ENCODE peak calls at places on chromosomes 5 and 9, in seven cellular contexts. Y is SK-N-SH, Q is HCT116, C is H1, S is HepG2, N is GM12878, K is K562. T is an unnamed sample.

GRCh38 chr5:137195483-137195882 is 303.6 kb downstream of the SPOCK1 start:
- DNase-seq in Y (no peak), K (no peak), Q (no peak), S (no peak), N (no peak), C (no peak), T (no peak)

GRCh38 chr9:131717719-131718460 is 22.0 kb downstream of the RAPGEF1 start:
- DNase-seq in C (no peak), K (no peak), S (no peak), N (no peak), Y (no peak), Q (no peak), T (no peak)

GRCh38 chr5:9543266-9543925 is 2.5 kb downstream of the SEMA5A start:
- DNase-seq in Y (no peak), C (no peak), K (no peak), N (no peak), Q (no peak), S (no peak), T (no peak)

GRCh38 chr5:87115839-87116364 is 151.8 kb upstream of the RASA1 start:
- DNase-seq in N (no peak), Y (no peak), Q (no peak), S (no peak), K (peak), C (no peak), T (no peak)

GRCh38 chr5:56658972-56659371 is 156.4 kb upstream of the MAP3K1 start:
- DNase-seq in C (no peak), Q (no peak), S (no peak), K (no peak), N (no peak), Y (no peak), T (no peak)

GRCh38 chr5:59317023-59317771 is 576.3 kb downstream of the PDE4D start:
- DNase-seq in S (no peak), N (no peak), Y (peak), C (no peak), Q (no peak), K (no peak), T (peak)

GRCh38 chr5:39518516-39518915 is 93.7 kb upstream of the DAB2 start:
- DNase-seq in Q (no peak), N (no peak), Y (no peak), C (no peak), S (no peak), K (no peak), T (no peak)

GRCh38 chr9:129338701-129339445 is 160.8 kb upstream of the IER5L start:
- DNase-seq in N (no peak), C (no peak), Y (no peak), S (no peak), K (no peak), Q (no peak), T (no peak)

GRCh38 chr5:65803699-65804426 is 81.9 kb downstream of the NLN start:
- DNase-seq in S (no peak), K (no peak), N (no peak), Y (no peak), Q (no peak), C (no peak), T (no peak)

GRCh38 chr5:144028058-144028457 is 142.4 kb downstream of the YIPF5 start:
- DNase-seq in S (no peak), N (no peak), C (no peak), Q (no peak), K (no peak), Y (no peak), T (no peak)

GRCh38 chr9:86126998-86127972 is 27.9 kb upstream of the GOLM1 start:
- DNase-seq in K (peak), S (peak), C (peak), Q (peak), N (no peak), Y (peak), T (peak)

GRCh38 chr5:40909233-40909632 is at the start of gene C7:
- DNase-seq in Q (no peak), K (no peak), S (peak), C (no peak), Y (peak), N (no peak), T (no peak)

GRCh38 chr9:91199739-91200497 is 161.8 kb downstream of the AUH start:
- DNase-seq in Y (no peak), S (no peak), K (no peak), Q (no peak), N (no peak), C (no peak), T (no peak)

GRCh38 chr5:172487671-172488070 is 33.3 kb upstream of the SH3PXD2B start:
- DNase-seq in N (no peak), S (no peak), C (no peak), Q (no peak), Y (no peak), K (no peak), T (no peak)

DNA sequence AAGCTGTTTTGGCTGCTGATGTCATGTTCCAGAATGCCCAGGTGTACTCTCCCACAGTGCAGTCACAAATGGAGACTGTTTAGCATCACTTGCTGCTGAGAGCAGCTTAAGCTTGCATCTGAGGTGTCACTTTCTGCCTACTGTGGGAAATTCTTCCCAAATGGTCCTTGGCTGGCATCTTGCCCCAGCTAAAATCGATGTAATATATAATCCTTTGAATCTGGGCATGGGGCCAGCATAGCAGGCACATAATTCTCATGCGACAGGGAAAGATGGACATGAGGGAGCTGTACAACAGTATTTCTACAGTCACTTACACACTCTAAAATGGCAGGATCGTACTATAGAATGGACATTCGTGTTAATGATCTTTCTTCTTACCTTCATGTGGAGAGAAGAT is 144.3 kb downstream of the MACIR start:
- DNase-seq in K (no peak), N (no peak), Y (no peak), S (no peak), Q (no peak), C (no peak), T (no peak)
- TF ChIP-seq JUND in K (no peak), N (no peak), Y (no peak), S (no peak), Q (no peak), C (no peak), T (no peak)

GRCh38 chr5:852018-852417 is 1.2 kb upstream of the ZDHHC11 start:
- DNase-seq in C (no peak), Q (no peak), N (no peak), K (no peak), Y (no peak), S (no peak), T (no peak)

GRCh38 chr5:851076-851475 is 290 bp upstream of the ZDHHC11 start:
- DNase-seq in C (no peak), N (no peak), S (no peak), Q (no peak), K (no peak), Y (no peak), T (no peak)

GRCh38 chr5:851553-851952 is 767 bp upstream of the ZDHHC11 start:
- DNase-seq in S (no peak), K (no peak), C (no peak), Y (no peak), N (no peak), Q (no peak), T (no peak)

GRCh38 chr5:849651-850301 is 1.0 kb downstream of the ZDHHC11 start:
- DNase-seq in Q (no peak), Y (no peak), C (no peak), S (peak), K (peak), N (no peak), T (no peak)

GRCh38 chr5:850511-851006 is at the start of gene ZDHHC11:
- DNase-seq in C (peak), N (no peak), Q (no peak), K (peak), S (peak), Y (peak), T (no peak)
- TF ChIP-seq JUND in C (no peak), N (no peak), Q (no peak), K (no peak), S (no peak), Y (no peak), T (no peak)

GRCh38 chr5:180804129-180804601 is 1.6 kb upstream of the MGAT1 start:
- DNase-seq in Y (no peak), Q (no peak), S (no peak), N (no peak), C (no peak), K (no peak), T (no peak)
- TF ChIP-seq JUND in Y (no peak), Q (no peak), S (no peak), N (no peak), C (no peak), K (no peak), T (no peak)

DNA sequence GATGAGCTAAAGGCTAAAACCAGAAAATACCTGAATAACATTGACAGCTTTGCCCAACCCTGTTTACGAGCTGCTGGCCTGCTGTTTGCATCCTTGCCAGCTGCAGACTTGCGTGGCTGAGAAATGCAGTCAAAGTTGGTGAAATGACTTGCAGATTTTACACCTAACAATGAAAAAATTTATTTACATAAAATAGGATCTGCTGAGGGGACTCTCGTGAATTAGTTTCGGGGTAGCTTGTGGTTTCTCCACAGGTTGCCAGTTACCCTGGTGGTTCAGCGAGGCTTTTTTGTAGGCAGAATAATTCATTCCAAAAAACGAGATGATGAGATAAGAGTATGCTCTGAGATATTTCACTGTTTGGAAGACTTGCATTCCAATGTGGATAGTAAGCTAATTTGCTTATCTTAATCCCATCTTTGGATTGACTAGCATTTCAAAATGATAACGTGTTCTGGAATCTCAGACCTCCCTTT is 65.7 kb upstream of the FANCC start:
- DNase-seq in C (peak), Q (peak), Y (no peak), S (peak), N (no peak), K (no peak), T (no peak)
- TF ChIP-seq JUND in C (no peak), Q (no peak), Y (peak), S (no peak), N (no peak), K (no peak), T (no peak)

GRCh38 chr5:30879887-30880286 is 313.6 kb upstream of the CDH6 start:
- DNase-seq in Y (no peak), C (no peak), S (no peak), Q (no peak), N (no peak), K (no peak), T (no peak)

GRCh38 chr5:30874234-30875034 is 319.1 kb upstream of the CDH6 start:
- DNase-seq in N (no peak), K (no peak), C (no peak), S (no peak), Q (no peak), Y (no peak), T (no peak)

DNA sequence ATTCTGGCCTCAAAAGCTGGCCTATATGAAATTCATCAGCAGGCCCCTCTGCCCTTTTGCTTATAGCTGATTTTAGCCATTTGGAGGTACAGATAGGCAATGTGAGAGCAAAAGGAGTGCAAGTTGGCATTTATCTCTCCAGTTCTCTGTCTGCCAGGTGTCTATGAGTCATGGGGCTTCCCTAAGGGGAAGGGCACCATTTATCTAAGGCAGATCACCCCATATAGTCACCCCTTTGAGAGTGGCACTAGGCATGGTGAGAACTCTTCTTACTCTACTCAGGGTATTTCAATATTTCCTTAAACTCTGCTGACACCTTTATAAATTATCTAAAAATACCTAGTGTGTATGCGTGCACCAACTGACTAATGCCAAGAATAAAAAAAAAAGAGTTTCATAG is 314.7 kb upstream of the CDH6 start:
- DNase-seq in Q (no peak), C (no peak), N (no peak), S (no peak), Y (no peak), K (no peak), T (no peak)
- TF ChIP-seq JUND in Q (no peak), C (no peak), N (no peak), S (no peak), Y (no peak), K (no peak), T (no peak)

GRCh38 chr5:5699062-5699461 is 276.6 kb downstream of the ICE1 start:
- DNase-seq in N (no peak), K (peak), Q (no peak), S (no peak), Y (no peak), C (peak), T (no peak)
- TF ChIP-seq JUND in N (no peak), K (peak), Q (no peak), S (no peak), Y (no peak), C (no peak), T (no peak)

GRCh38 chr9:71760901-71761300 is 7.4 kb downstream of the CEMIP2 start:
- DNase-seq in N (no peak), Q (no peak), Y (no peak), S (peak), C (no peak), K (no peak), T (no peak)
- TF ChIP-seq JUND in N (no peak), Q (no peak), Y (no peak), S (no peak), C (no peak), K (no peak), T (no peak)

GRCh38 chr9:136140046-136140445 is 21.4 kb upstream of the TMEM250 start:
- DNase-seq in N (no peak), Y (no peak), S (no peak), Q (no peak), C (no peak), K (no peak), T (no peak)

GRCh38 chr9:136136526-136136925 is 17.9 kb upstream of the TMEM250 start:
- DNase-seq in N (no peak), Y (no peak), K (no peak), S (no peak), Q (no peak), C (no peak), T (no peak)

GRCh38 chr9:136137321-136138054 is 18.8 kb upstream of the TMEM250 start:
- DNase-seq in Q (no peak), S (peak), Y (peak), N (no peak), K (no peak), C (no peak), T (peak)

GRCh38 chr9:136140966-136141365 is 22.3 kb upstream of the TMEM250 start:
- DNase-seq in Q (no peak), N (no peak), Y (no peak), K (no peak), C (no peak), S (no peak), T (no peak)

GRCh38 chr9:136138566-136138965 is 19.9 kb upstream of the TMEM250 start:
- DNase-seq in S (peak), C (peak), Q (peak), N (no peak), Y (peak), K (peak), T (no peak)
- TF ChIP-seq JUND in S (no peak), C (no peak), Q (no peak), N (no peak), Y (no peak), K (no peak), T (no peak)

T was measured in T47D.